ENCODE peak calls at places on chromosomes 16 and 17, in seven cellular contexts. S is stomach, Q is HCT116, H is endothelial cell of umbilical vein, Z is spleen, E is sigmoid colon, M is HL-60. J is an unnamed sample.

GRCh38 chr17:7250655-7251329 is 742 bp downstream of the CTDNEP1 start:
- DNase-seq in S (no peak), Q (no peak), H (peak), Z (no peak), E (no peak), M (no peak), J (peak)

GRCh38 chr16:11672206-11673090 is 4.2 kb downstream of the SNN start:
- DNase-seq in S (no peak), Q (no peak), H (no peak), Z (peak), E (no peak), M (peak), J (no peak)

GRCh38 chr17:38735161-38735997 is 5.2 kb downstream of the CISD3 start:
- DNase-seq in S (peak), Q (no peak), H (no peak), Z (peak), E (no peak), M (no peak), J (peak)

GRCh38 chr17:2085648-2085949 is 30.7 kb downstream of the HIC1 start:
- DNase-seq in S (no peak), Q (no peak), H (peak), Z (no peak), E (peak), M (no peak), J (no peak)

GRCh38 chr16:11395949-11396240 is 50.6 kb downstream of the RMI2 start:
- DNase-seq in S (no peak), Q (no peak), H (no peak), Z (no peak), E (peak), M (no peak), J (no peak)

GRCh38 chr16:10577305-10578202 is 2.8 kb downstream of the EMP2 start:
- DNase-seq in S (no peak), Q (no peak), H (no peak), Z (no peak), E (peak), M (no peak), J (peak)

GRCh38 chr16:68972720-68973119 is 129.4 kb downstream of the TANGO6 start:
- DNase-seq in S (no peak), Q (no peak), H (peak), Z (no peak), E (no peak), M (no peak), J (peak)

GRCh38 chr17:39236981-39237441 is 11.3 kb upstream of the STAC2 start:
- DNase-seq in S (no peak), Q (no peak), H (no peak), Z (peak), E (no peak), M (no peak), J (no peak)

GRCh38 chr17:38746893-38747384 is 1.2 kb downstream of the PCGF2 start:
- DNase-seq in S (no peak), Q (no peak), H (no peak), Z (no peak), E (no peak), M (no peak), J (no peak)

DNA sequence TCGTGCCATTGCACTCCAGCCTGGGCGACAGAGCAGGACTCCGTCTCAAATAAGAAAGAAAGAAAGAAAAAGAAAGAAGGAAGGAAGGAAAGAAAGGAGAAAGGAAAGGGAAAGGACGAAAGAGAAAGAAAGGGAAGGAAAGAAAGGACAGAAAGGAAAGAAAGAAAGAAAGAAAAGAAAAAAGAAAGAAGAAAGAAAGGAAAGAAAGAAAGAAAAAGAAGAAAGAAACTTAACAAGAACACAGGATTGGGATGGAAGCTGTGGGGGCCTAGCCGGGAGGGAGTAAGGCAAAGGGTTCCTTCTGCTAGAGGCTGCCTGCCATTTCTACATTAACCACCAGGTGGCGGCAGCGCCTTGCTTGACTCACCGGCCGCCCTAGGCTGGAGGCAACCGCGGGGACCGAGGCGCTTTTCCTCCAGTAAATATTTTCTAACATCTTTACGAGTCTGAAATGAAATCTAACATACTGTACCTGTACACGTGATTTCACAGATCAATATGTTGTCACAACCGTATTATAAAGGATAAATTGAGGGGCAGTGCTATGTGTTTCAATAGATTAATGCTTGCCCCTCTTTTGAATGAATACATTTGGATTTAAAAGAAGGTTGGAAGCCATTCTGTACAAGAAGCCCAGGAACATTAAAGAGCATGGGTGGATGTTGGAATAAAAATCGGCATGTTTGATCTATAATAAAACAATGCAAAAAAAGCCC is 6.1 kb downstream of the GJD3 start:
- DNase-seq in S (peak), Q (peak), H (peak), Z (peak), E (peak), M (peak), J (peak)
- H3K4me3 ChIP-seq in S (no peak), Q (no peak), H (no peak), Z (no peak), E (peak), M (no peak), J (no peak)

GRCh38 chr16:2487517-2487842 is 12.6 kb downstream of the TBC1D24 start:
- DNase-seq in S (no peak), Q (no peak), H (no peak), Z (no peak), E (no peak), M (no peak), J (no peak)

GRCh38 chr16:2485811-2486507 is 11.0 kb downstream of the TBC1D24 start:
- DNase-seq in S (no peak), Q (no peak), H (no peak), Z (no peak), E (no peak), M (no peak), J (no peak)

GRCh38 chr16:2487903-2488531 is 13.1 kb downstream of the TBC1D24 start:
- DNase-seq in S (no peak), Q (no peak), H (no peak), Z (no peak), E (no peak), M (peak), J (no peak)

GRCh38 chr16:2484898-2485508 is 10.1 kb downstream of the TBC1D24 start:
- DNase-seq in S (no peak), Q (no peak), H (no peak), Z (no peak), E (no peak), M (no peak), J (no peak)

GRCh38 chr16:2486645-2487516 is 12.0 kb downstream of the TBC1D24 start:
- DNase-seq in S (peak), Q (no peak), H (no peak), Z (peak), E (no peak), M (peak), J (peak)
- H3K27ac ChIP-seq in S (no peak), Q (no peak), H (no peak), Z (no peak), E (no peak), M (no peak), J (no peak)

DNA sequence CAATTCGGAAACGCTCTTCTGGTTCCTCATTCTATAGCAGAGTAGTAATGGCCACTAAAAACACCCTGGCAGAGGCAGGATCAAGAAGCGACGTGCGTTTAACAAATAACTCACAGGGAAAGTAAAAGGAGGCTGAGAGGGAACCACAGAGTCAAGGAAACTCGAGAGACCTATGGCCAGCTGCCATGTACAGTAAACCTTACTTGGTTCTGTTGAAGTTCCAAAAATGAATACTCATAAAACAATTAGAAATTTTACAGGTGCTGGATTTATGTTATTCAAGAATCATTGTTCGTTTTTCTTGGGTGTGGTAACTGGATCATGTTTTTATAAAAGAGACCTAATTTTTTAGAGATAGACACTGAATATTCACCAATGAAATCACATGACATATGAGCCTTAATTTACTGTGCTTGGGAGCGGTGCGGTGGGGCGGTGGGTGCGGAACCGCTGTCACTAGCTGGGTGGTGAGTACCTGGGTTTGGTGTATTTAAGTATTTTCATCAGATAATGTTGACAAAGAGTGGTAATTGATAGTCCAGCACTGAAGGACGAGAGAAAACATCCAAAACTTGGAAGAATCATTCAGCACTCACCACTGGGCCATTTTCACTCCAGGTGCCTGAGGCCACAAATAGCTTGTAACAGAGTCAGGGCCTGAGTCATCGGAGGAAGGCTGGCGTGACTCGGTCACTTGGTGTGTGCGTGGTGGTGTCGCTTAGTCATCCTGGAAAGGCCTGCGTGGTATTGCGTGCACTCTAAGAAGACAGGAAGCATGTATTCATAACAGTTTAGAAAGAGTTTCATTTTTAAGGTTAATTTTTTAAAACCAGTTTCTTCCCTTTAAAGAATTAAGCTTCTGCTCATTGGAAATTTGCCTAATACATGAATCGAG is 135.4 kb upstream of the CHMP6 start:
- DNase-seq in S (peak), Q (peak), H (peak), Z (peak), E (peak), M (peak), J (peak)
- TF ChIP-seq POLR2AphosphoS5 in S (peak), Q (peak), H (peak), Z (no peak), E (peak), M (peak), J (no peak)

GRCh38 chr16:75010427-75010826 is 11.6 kb downstream of the ZNRF1 start:
- DNase-seq in S (no peak), Q (no peak), H (no peak), Z (no peak), E (no peak), M (no peak), J (no peak)

GRCh38 chr16:75011634-75012307 is 12.9 kb downstream of the ZNRF1 start:
- DNase-seq in S (no peak), Q (peak), H (peak), Z (no peak), E (no peak), M (no peak), J (no peak)

GRCh38 chr16:75007443-75007842 is 8.6 kb downstream of the ZNRF1 start:
- DNase-seq in S (no peak), Q (no peak), H (no peak), Z (no peak), E (no peak), M (no peak), J (no peak)

GRCh38 chr16:75014318-75014717 is 15.5 kb downstream of the ZNRF1 start:
- DNase-seq in S (no peak), Q (no peak), H (no peak), Z (no peak), E (no peak), M (no peak), J (no peak)

GRCh38 chr16:75012380-75013081 is 13.7 kb downstream of the ZNRF1 start:
- DNase-seq in S (no peak), Q (no peak), H (peak), Z (no peak), E (no peak), M (no peak), J (no peak)
- H3K4me3 ChIP-seq in S (no peak), Q (peak), H (no peak), Z (no peak), E (no peak), M (no peak), J (no peak)

GRCh38 chr16:66914541-66914940 is 4.1 kb downstream of the CDH16 start:
- DNase-seq in S (no peak), Q (no peak), H (no peak), Z (no peak), E (no peak), M (no peak), J (no peak)
- H3K27ac ChIP-seq in S (no peak), Q (no peak), H (no peak), Z (no peak), E (no peak), M (no peak), J (no peak)

DNA sequence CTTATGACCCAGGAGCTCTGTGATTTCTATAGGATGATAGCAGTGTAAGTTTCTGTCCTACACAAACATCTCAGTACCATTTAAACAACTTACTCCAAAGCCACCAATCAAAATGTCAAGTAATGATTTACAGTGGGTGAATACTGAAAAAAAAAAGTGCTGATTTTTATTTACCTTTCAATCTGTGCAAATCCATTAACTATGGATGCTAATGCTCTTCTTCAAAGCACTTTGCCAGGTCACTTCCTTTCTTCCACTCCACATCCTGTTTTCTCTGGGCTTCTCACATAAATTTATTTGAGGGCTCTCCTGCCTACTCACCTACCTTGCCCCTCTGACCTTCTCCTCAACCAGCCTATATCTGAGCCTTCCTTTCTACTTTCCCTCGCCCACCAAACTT is 101.6 kb downstream of the SKAP1 start:
- DNase-seq in S (no peak), Q (no peak), H (no peak), Z (no peak), E (no peak), M (no peak), J (no peak)
- TF ChIP-seq POLR2AphosphoS5 in S (no peak), Q (no peak), H (no peak), Z (no peak), E (no peak), M (no peak), J (no peak)

GRCh38 chr16:15653227-15653626 is 3.2 kb downstream of the NDE1 start:
- DNase-seq in S (no peak), Q (no peak), H (peak), Z (no peak), E (peak), M (no peak), J (peak)
- H3K4me3 ChIP-seq in S (no peak), Q (no peak), H (no peak), Z (no peak), E (no peak), M (no peak), J (no peak)

J was measured in transverse colon.